ENCODE peak calls at places on chromosome 13, in six cellular contexts. N, D, W, Y, F and L are unnamed samples.

GRCh38 chr13:112642061-112642460 is 47.8 kb upstream of the ATP11A start:
- DNase-seq in Y (no peak), W (no peak), F (no peak), N (no peak), D (no peak), L (no peak)

GRCh38 chr13:24279267-24279666 is 30.1 kb upstream of the C1QTNF9 start:
- DNase-seq in W (no peak), Y (no peak), N (no peak), F (no peak), D (no peak), L (no peak)

GRCh38 chr13:51684076-51684475 is 99.8 kb downstream of the WDFY2 start:
- DNase-seq in W (no peak), N (no peak), D (no peak), F (no peak), Y (no peak), L (no peak)

GRCh38 chr13:93226065-93226622 is 463 bp upstream of the GPC6 start:
- DNase-seq in D (no peak), F (peak; percentile 12), W (no peak), Y (no peak), N (no peak), L (no peak)

GRCh38 chr13:29081036-29081435 is 260.9 kb downstream of the MTUS2 start:
- DNase-seq in N (peak; percentile 59), W (peak; percentile 78), F (no peak), D (no peak), Y (no peak), L (peak; percentile 15)

GRCh38 chr13:29522044-29522685 is 73.3 kb downstream of the SLC7A1 start:
- DNase-seq in N (no peak), F (no peak), W (no peak), D (no peak), Y (no peak), L (no peak)

GRCh38 chr13:93230466-93230865 is 3.9 kb downstream of the GPC6 start:
- DNase-seq in N (no peak), D (no peak), F (no peak), W (no peak), Y (no peak), L (peak; percentile 50)

GRCh38 chr13:86907116-86907515 is 764.1 kb upstream of the SLITRK5 start:
- DNase-seq in F (no peak), W (no peak), Y (no peak), N (no peak), D (no peak), L (no peak)

GRCh38 chr13:48476215-48476614 is 56.7 kb downstream of the RCBTB2 start:
- DNase-seq in F (no peak), D (no peak), Y (no peak), N (no peak), W (no peak), L (no peak)

GRCh38 chr13:27463500-27463899 is 13.1 kb upstream of the MTIF3 start:
- DNase-seq in F (no peak), Y (no peak), W (no peak), N (no peak), D (no peak), L (peak; percentile 9)

GRCh38 chr13:111411186-111411858 is 90.9 kb downstream of the TEX29 start:
- DNase-seq in Y (peak; percentile 6), D (no peak), W (no peak), N (no peak), F (no peak), L (peak; percentile 51)